ENCODE peak calls at places on chromosomes 4 and X, in nine cellular contexts. G is naive thymus-derived CD8-positive, alpha-beta T cell; M is NCI-H69; X is WERI-Rb-1; B is mucosa of descending colon; K is body of pancreas; W is hippocampal formation; A is stimulated activated CD8-positive, alpha-beta memory T cell treated with anti-CD3 and anti-CD28 coated beads, Interleukin-4, amount 100 ng/mL, for 1 hour; P is NCI-H1694. O is an unnamed sample.
A peak's percentile ranks its signal among the peaks of the same experiment; 100 is the strongest.

GRCh38 chr4:77671051-77671450 is 65.4 kb downstream of the CXCL13 start:
- DNase-seq in G (no peak), M (no peak), X (no peak), B (no peak), K (no peak), W (no peak), A (no peak), P (no peak), O (no peak)

GRCh38 chr4:179536694-179537093 is 2094.5 kb upstream of the AGA start:
- DNase-seq in G (no peak), M (no peak), X (no peak), B (no peak), K (no peak), W (no peak), A (no peak), P (no peak), O (no peak)

GRCh38 chr4:102867278-102868152 is 1.3 kb upstream of the CISD2 start:
- DNase-seq in G (no peak), M (peak; percentile 5), X (no peak), B (no peak), K (no peak), W (no peak), A (no peak), P (no peak), O (no peak)

GRCh38 chrX:72297953-72298730 is 7.6 kb downstream of the CITED1 start:
- DNase-seq in G (no peak), M (peak; percentile 60), X (peak; percentile 42), B (no peak), K (peak; percentile 35), W (no peak), A (no peak), P (no peak), O (no peak)

GRCh38 chrX:108485960-108486359 is 46.3 kb downstream of the COL4A5 start:
- DNase-seq in G (no peak), M (no peak), X (no peak), B (no peak), K (no peak), W (no peak), A (no peak), P (no peak), O (no peak)

GRCh38 chrX:40773809-40774208 is 38.5 kb upstream of the MED14 start:
- DNase-seq in G (no peak), M (peak; percentile 41), X (no peak), B (no peak), K (no peak), W (no peak), A (no peak), P (no peak), O (no peak)

GRCh38 chrX:7346021-7346420 is 198.1 kb upstream of the PUDP start:
- DNase-seq in G (no peak), M (no peak), X (no peak), B (no peak), K (no peak), W (no peak), A (no peak), P (no peak), O (no peak)

GRCh38 chrX:69010339-69010738 is 154.9 kb downstream of the PJA1 start:
- DNase-seq in G (no peak), M (no peak), X (no peak), B (no peak), K (no peak), W (no peak), A (no peak), P (no peak), O (no peak)

GRCh38 chrX:1600406-1601050 is 9.1 kb downstream of the AKAP17A start:
- DNase-seq in G (no peak), M (no peak), X (no peak), B (peak; percentile 44), K (no peak), W (no peak), A (no peak), P (no peak), O (no peak)

GRCh38 chrX:153412746-153413720 is 1.8 kb downstream of the ZFP92 start:
- DNase-seq in G (no peak), M (peak; percentile 1), X (no peak), B (no peak), K (no peak), W (no peak), A (no peak), P (no peak), O (no peak)

GRCh38 chr4:103996637-103997036 is 276.9 kb upstream of the TACR3 start:
- DNase-seq in G (no peak), M (peak; percentile 74), X (peak; percentile 72), B (no peak), K (peak; percentile 29), W (peak; percentile 1), A (no peak), P (peak; percentile 19), O (peak; percentile 50)

GRCh38 chr4:2251795-2252529 is 9.9 kb downstream of the MXD4 start:
- DNase-seq in G (peak; percentile 57), M (no peak), X (peak; percentile 7), B (peak; percentile 36), K (peak; percentile 3), W (no peak), A (no peak), P (no peak), O (peak; percentile 6)

GRCh38 chr4:140047781-140048180 is 106.2 kb downstream of the MAML3 start:
- DNase-seq in G (no peak), M (no peak), X (no peak), B (no peak), K (no peak), W (no peak), A (no peak), P (no peak), O (no peak)

O was measured in BE2C.